ENCODE peak calls at places on chromosomes 13 and 19, in six cellular contexts. T, Z, X, Q, R and V are unnamed samples.

GRCh38 chr19:46896076-46896794 is 35.4 kb downstream of the ARHGAP35 start:
- DNase-seq in T (no peak), Z (no peak), Q (no peak), X (peak; percentile 82), R (no peak), V (peak; percentile 61)

GRCh38 chr19:22257381-22257780 is 28.9 kb upstream of the ZNF729 start:
- DNase-seq in Q (no peak), X (no peak), Z (no peak), R (no peak), T (no peak), V (no peak)

GRCh38 chr13:72109863-72110262 is 242.9 kb upstream of the DACH1 start:
- DNase-seq in R (no peak), Z (no peak), X (no peak), T (no peak), Q (no peak), V (peak; percentile 10)

GRCh38 chr13:27354379-27354778 is 70.0 kb upstream of the GTF3A start:
- DNase-seq in R (no peak), Z (no peak), T (no peak), X (no peak), Q (no peak), V (peak; percentile 76)

GRCh38 chr13:54029226-54029625 is 1000.6 kb downstream of the OLFM4 start:
- DNase-seq in X (no peak), Q (no peak), Z (no peak), T (peak; percentile 59), R (no peak), V (peak; percentile 12)

GRCh38 chr13:91308299-91308698 is 39.2 kb upstream of the MIR17HG start:
- DNase-seq in R (no peak), Q (no peak), Z (no peak), T (no peak), X (no peak), V (peak; percentile 4)

GRCh38 chr13:21759503-21759902 is 88.6 kb downstream of the FGF9 start:
- DNase-seq in X (no peak), Q (no peak), T (peak; percentile 37), Z (no peak), R (no peak), V (no peak)

GRCh38 chr13:43195551-43195950 is 172.2 kb downstream of the DNAJC15 start:
- DNase-seq in Q (no peak), T (no peak), X (no peak), Z (no peak), R (no peak), V (peak; percentile 4)

GRCh38 chr19:14979136-14979497 is 547 bp downstream of the SLC1A6 start:
- DNase-seq in X (no peak), R (no peak), Z (no peak), Q (no peak), T (no peak), V (no peak)

GRCh38 chr13:23469901-23470525 is 36.5 kb upstream of the SACS start:
- DNase-seq in R (no peak), T (peak; percentile 26), Q (no peak), X (no peak), Z (no peak), V (peak; percentile 39)
- H3K4me3 ChIP-seq in R (no peak overlapping the region), T (no peak overlapping the region), Q (no peak overlapping the region), X (no peak overlapping the region), Z (no peak overlapping the region), V (no peak overlapping the region)

GRCh38 chr19:45076851-45077730 is 813 bp upstream of the ZNF296 start:
- DNase-seq in R (no peak), X (no peak), Q (no peak), Z (no peak), T (no peak), V (no peak)

GRCh38 chr19:45076029-45076850 is at the start of gene ZNF296:
- DNase-seq in Q (peak; percentile 82), R (peak; percentile 83), Z (no peak), X (peak; percentile 91), T (peak; percentile 90), V (no peak)

GRCh38 chr19:45074744-45075143 is 1.5 kb downstream of the ZNF296 start:
- DNase-seq in Q (no peak), T (no peak), Z (no peak), R (no peak), X (no peak), V (no peak)

GRCh38 chr19:45078390-45079062 is 534 bp upstream of the GEMIN7 start:
- DNase-seq in Z (no peak), R (no peak), Q (no peak), X (no peak), T (no peak), V (no peak)

DNA sequence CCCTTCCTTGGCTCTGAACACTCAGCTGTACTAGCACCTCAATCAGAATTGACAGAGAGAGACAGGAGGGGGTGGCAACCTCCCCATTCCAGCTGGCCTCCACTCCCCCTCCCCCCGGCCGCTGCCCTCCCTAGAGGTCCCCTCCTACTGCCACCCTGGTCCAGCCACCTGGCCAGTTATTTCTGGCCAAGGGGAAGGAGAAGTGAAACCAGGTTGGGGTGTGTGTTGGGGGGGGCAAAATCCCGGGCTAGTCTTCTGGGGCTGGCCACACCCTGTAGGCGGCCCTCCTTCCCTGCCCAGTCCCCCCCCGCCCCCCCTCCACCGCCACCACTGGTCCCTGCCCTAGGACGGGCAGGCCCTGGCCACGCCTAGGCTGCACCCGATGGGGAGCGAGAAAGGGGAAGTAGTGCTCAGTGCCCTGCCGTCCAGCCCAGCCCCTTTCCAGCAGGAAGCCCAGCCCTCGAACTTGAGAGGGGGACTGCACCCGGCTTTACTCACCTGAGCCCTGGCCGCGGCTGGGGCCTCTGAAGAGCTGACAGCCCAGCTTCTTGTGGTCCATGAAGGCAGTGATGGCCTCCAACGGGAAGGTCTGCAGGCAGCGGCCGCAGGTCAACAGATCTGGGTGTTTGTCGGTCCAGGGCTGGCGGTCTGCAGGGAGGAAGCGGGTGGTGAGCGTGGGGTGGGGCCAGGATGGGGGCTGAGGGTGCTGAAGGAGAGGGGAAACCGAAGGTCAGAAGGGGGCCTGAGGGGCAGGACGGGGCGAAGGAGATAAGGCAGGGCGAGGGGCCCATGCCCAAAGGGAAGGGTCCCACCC is 856 bp downstream of the ZNF296 start:
- DNase-seq in Q (no peak), Z (peak; percentile 93), R (peak; percentile 83), X (peak; percentile 97), T (peak; percentile 77), V (peak; percentile 29)
- H3K4me3 ChIP-seq in Q (peak overlapping the region; percentile 58), Z (peak overlapping the region; percentile 50), R (peak overlapping the region; percentile 65), X (peak overlapping the region; percentile 79), T (peak overlapping the region; percentile 8), V (peak overlapping the region; percentile 54)

GRCh38 chr13:112586334-112586733 is 1.6 kb downstream of the TUBGCP3 start:
- DNase-seq in T (no peak), X (no peak), Q (no peak), Z (no peak), R (no peak), V (no peak)
- H3K4me3 ChIP-seq in T (no peak overlapping the region), X (no peak overlapping the region), Q (peak overlapping the region; percentile 82), Z (peak overlapping the region; percentile 93), R (peak overlapping the region; percentile 94), V (no peak overlapping the region)

DNA sequence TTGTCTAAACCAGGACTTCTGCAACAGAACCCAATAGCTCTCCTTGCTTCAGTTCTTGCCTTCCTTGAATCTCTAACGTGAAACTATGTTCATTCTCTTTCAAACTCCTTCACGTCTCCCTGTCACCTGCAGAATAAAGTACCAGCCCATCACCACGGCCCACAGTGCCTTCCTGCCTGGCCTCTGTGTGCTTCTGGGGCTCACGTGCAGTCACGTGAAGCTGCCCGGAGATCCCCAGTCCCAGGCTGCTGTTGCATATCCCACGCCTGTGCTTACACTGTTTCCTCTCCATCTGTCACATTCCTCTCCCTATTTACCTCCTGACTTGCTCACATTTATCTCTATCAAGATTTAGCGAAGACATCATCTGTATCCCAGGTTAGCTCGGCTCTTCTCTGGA is 102.8 kb downstream of the STARD13 start:
- DNase-seq in T (no peak), X (no peak), Q (no peak), R (no peak), Z (no peak), V (no peak)
- H3K4me3 ChIP-seq in T (no peak overlapping the region), X (no peak overlapping the region), Q (no peak overlapping the region), R (no peak overlapping the region), Z (no peak overlapping the region), V (no peak overlapping the region)

GRCh38 chr19:16657384-16657783 is 2.6 kb downstream of the SMIM7 start:
- DNase-seq in Z (no peak), X (no peak), R (no peak), T (no peak), Q (no peak), V (no peak)

GRCh38 chr19:16659464-16659831 is 496 bp downstream of the SMIM7 start:
- DNase-seq in Q (no peak), R (no peak), X (no peak), Z (no peak), T (no peak), V (no peak)

GRCh38 chr19:16659832-16660708 is at the start of gene SMIM7:
- DNase-seq in X (peak; percentile 98), Z (peak; percentile 98), R (peak; percentile 98), T (peak; percentile 99), Q (peak; percentile 99), V (peak; percentile 99)

GRCh38 chr19:16661480-16662034 is 618 bp downstream of the TMEM38A start:
- DNase-seq in Z (no peak), X (peak; percentile 27), R (no peak), T (peak; percentile 24), Q (peak; percentile 75), V (no peak)

DNA sequence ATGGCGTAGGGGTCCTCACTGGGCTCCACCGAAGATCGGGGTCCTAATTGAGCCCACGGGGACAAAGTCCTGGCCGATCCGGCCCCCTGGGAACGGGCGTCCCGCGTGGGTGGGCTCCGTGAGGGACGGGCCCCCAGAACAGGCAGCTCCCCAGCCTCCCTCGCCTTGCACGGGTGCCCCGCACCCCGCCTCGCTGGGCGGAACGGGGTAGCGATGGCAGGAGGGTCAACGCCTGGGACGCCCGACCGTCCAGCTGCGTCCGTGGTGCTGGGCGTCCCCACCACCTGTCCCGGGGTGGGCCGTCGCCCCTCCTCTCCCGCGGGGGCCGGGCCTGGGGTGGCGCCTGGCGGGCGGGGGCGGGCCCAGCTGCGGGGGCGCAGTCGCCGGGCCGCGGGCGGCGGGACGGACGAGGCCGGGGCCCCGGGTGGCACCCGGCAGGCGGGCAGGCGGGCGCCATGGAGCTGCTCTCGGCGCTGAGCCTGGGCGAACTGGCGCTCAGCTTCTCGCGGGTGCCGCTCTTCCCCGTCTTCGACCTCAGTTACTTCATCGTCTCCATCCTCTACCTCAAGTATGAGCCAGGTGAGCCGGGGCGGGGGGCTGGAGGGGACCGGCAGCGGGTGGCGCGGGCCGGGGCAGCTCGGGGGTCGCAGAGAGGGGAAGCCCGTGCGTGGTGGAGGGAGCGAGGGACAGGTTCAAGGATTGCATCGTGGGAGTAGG is at the start of gene TMEM38A:
- DNase-seq in T (peak; percentile 77), Q (peak; percentile 68), X (peak; percentile 71), R (peak; percentile 52), Z (no peak), V (no peak)
- H3K4me3 ChIP-seq in T (peak within 1 kb of the TSS; percentile 80), Q (peak within 1 kb of the TSS; percentile 87), X (peak within 1 kb of the TSS; percentile 84), R (peak within 1 kb of the TSS; percentile 90), Z (peak within 1 kb of the TSS; percentile 69), V (peak within 1 kb of the TSS; percentile 97)

GRCh38 chr13:67223024-67223423 is 7.1 kb downstream of the PCDH9 start:
- DNase-seq in Z (no peak), T (no peak), X (no peak), Q (no peak), R (no peak), V (peak; percentile 66)
- H3K4me3 ChIP-seq in Z (no peak overlapping the region), T (no peak overlapping the region), X (no peak overlapping the region), Q (peak overlapping the region; percentile 96), R (no peak overlapping the region), V (peak overlapping the region; percentile 34)

GRCh38 chr13:97107815-97108534 is 113.7 kb upstream of the OXGR1 start:
- DNase-seq in Q (peak; percentile 74), Z (no peak), R (no peak), X (no peak), T (no peak), V (no peak)
- H3K4me3 ChIP-seq in Q (peak overlapping the region; percentile 4), Z (no peak overlapping the region), R (no peak overlapping the region), X (no peak overlapping the region), T (no peak overlapping the region), V (no peak overlapping the region)